ENCODE peak calls at places on chromosome 4, in six cellular contexts. D, B, L, V, S and W are unnamed samples.

GRCh38 chr4:54767376-54767775 is 109.6 kb downstream of the KIT start:
- DNase-seq in D (no peak), B (no peak), L (no peak), V (no peak), S (no peak), W (no peak)

GRCh38 chr4:107034091-107034698 is 1.9 kb downstream of the DKK2 start:
- DNase-seq in D (no peak), B (no peak), L (peak), V (peak), S (peak), W (peak)

GRCh38 chr4:848307-848691 is 22.4 kb upstream of the CPLX1 start:
- DNase-seq in D (no peak), B (no peak), L (peak), V (no peak), S (no peak), W (no peak)

GRCh38 chr4:106063009-106063408 is 167.7 kb downstream of the NPNT start:
- DNase-seq in D (no peak), B (no peak), L (no peak), V (no peak), S (no peak), W (no peak)

GRCh38 chr4:141731481-141731880 is 95.1 kb downstream of the IL15 start:
- DNase-seq in D (no peak), B (no peak), L (no peak), V (no peak), S (no peak), W (no peak)

GRCh38 chr4:8915201-8916200 is 43.9 kb upstream of the HMX1 start:
- DNase-seq in D (no peak), B (no peak), L (peak), V (no peak), S (peak), W (no peak)

GRCh38 chr4:94802091-94802490 is 44.3 kb downstream of the BMPR1B start:
- DNase-seq in D (no peak), B (no peak), L (no peak), V (no peak), S (no peak), W (no peak)

GRCh38 chr4:82677327-82677726 is 115.5 kb upstream of the TMEM150C start:
- DNase-seq in D (no peak), B (no peak), L (no peak), V (no peak), S (no peak), W (no peak)

GRCh38 chr4:183469936-183470335 is 25.5 kb downstream of the CDKN2AIP start:
- DNase-seq in D (no peak), B (no peak), L (no peak), V (no peak), S (no peak), W (no peak)

GRCh38 chr4:140018931-140019618 is 134.9 kb downstream of the MAML3 start:
- DNase-seq in D (no peak), B (no peak), L (no peak), V (peak), S (no peak), W (no peak)

GRCh38 chr4:80646061-80646460 is 310.5 kb downstream of the CFAP299 start:
- DNase-seq in D (no peak), B (no peak), L (no peak), V (peak), S (no peak), W (no peak)

GRCh38 chr4:31228068-31228467 is 507.9 kb downstream of the PCDH7 start:
- DNase-seq in D (no peak), B (no peak), L (no peak), V (no peak), S (no peak), W (no peak)

GRCh38 chr4:56276547-56276946 is 110.7 kb downstream of the AASDH start:
- DNase-seq in D (no peak), B (no peak), L (no peak), V (no peak), S (no peak), W (no peak)

GRCh38 chr4:103129174-103129573 is 29.5 kb upstream of the BDH2 start:
- DNase-seq in D (no peak), B (no peak), L (no peak), V (no peak), S (no peak), W (no peak)

GRCh38 chr4:66266035-66266434 is 595.7 kb upstream of the EPHA5 start:
- DNase-seq in D (no peak), B (no peak), L (no peak), V (no peak), S (peak), W (no peak)

GRCh38 chr4:41537267-41537890 is 578 bp upstream of the LIMCH1 start:
- DNase-seq in D (no peak), B (no peak), L (no peak), V (no peak), S (no peak), W (no peak)

GRCh38 chr4:82360298-82361177 is 13.3 kb downstream of the HNRNPD start:
- DNase-seq in D (peak), B (no peak), L (peak), V (no peak), S (no peak), W (no peak)

GRCh38 chr4:37603711-37604110 is 82.5 kb downstream of the RELL1 start:
- DNase-seq in D (no peak), B (no peak), L (no peak), V (no peak), S (no peak), W (no peak)

GRCh38 chr4:36254355-36254754 is 10.0 kb upstream of the ARAP2 start:
- DNase-seq in D (no peak), B (no peak), L (no peak), V (no peak), S (no peak), W (no peak)

GRCh38 chr4:39808231-39808749 is 110.4 kb downstream of the UBE2K start:
- DNase-seq in D (no peak), B (no peak), L (no peak), V (no peak), S (no peak), W (no peak)

GRCh38 chr4:55553442-55553841 is 6.7 kb upstream of the CLOCK start:
- DNase-seq in D (no peak), B (no peak), L (no peak), V (peak), S (peak), W (no peak)

GRCh38 chr4:183347586-183347985 is 25.4 kb upstream of the CLDN24 start:
- DNase-seq in D (no peak), B (no peak), L (no peak), V (no peak), S (no peak), W (no peak)

GRCh38 chr4:140807491-140808257 is 51.5 kb upstream of the TBC1D9 start:
- DNase-seq in D (no peak), B (peak), L (no peak), V (no peak), S (no peak), W (no peak)

GRCh38 chr4:38177035-38177791 is 217.0 kb downstream of the PTTG2 start:
- DNase-seq in D (no peak), B (no peak), L (no peak), V (no peak), S (no peak), W (no peak)

GRCh38 chr4:15765910-15766703 is 12.0 kb upstream of the CD38 start:
- DNase-seq in D (no peak), B (no peak), L (no peak), V (no peak), S (no peak), W (peak)

GRCh38 chr4:74292111-74292870 is 16.0 kb upstream of the EPGN start:
- DNase-seq in D (no peak), B (no peak), L (no peak), V (no peak), S (no peak), W (no peak)

GRCh38 chr4:31998807-31999206 is 1278.6 kb downstream of the PCDH7 start:
- DNase-seq in D (no peak), B (no peak), L (no peak), V (no peak), S (no peak), W (no peak)

GRCh38 chr4:126701756-126702155 is 931.0 kb upstream of the INTU start:
- DNase-seq in D (no peak), B (no peak), L (no peak), V (no peak), S (no peak), W (no peak)

GRCh38 chr4:3340038-3340702 is 47.3 kb downstream of the RGS12 start:
- DNase-seq in D (no peak), B (no peak), L (no peak), V (no peak), S (no peak), W (no peak)

GRCh38 chr4:120218981-120219380 is 152.3 kb upstream of the MAD2L1 start:
- DNase-seq in D (no peak), B (no peak), L (no peak), V (no peak), S (no peak), W (no peak)

GRCh38 chr4:2402053-2402452 is 16.4 kb downstream of the ZFYVE28 start:
- DNase-seq in D (peak), B (no peak), L (peak), V (peak), S (peak), W (no peak)

GRCh38 chr4:5750052-5750950 is 39.3 kb downstream of the EVC start:
- DNase-seq in D (no peak), B (no peak), L (no peak), V (no peak), S (peak), W (no peak)

GRCh38 chr4:5749568-5749967 is 38.6 kb downstream of the EVC start:
- DNase-seq in D (no peak), B (no peak), L (no peak), V (no peak), S (peak), W (no peak)

GRCh38 chr4:5746250-5746649 is 35.2 kb downstream of the EVC start:
- DNase-seq in D (no peak), B (no peak), L (no peak), V (no peak), S (no peak), W (no peak)

GRCh38 chr4:5747746-5748365 is 36.9 kb downstream of the EVC start:
- DNase-seq in D (no peak), B (no peak), L (no peak), V (no peak), S (no peak), W (no peak)

GRCh38 chr4:5746829-5747745 is 36.1 kb downstream of the EVC start:
- DNase-seq in D (no peak), B (no peak), L (no peak), V (no peak), S (no peak), W (no peak)
- TF ChIP-seq GABPA in D (no peak), B (no peak), L (no peak), V (no peak), S (no peak), W (no peak)

DNA sequence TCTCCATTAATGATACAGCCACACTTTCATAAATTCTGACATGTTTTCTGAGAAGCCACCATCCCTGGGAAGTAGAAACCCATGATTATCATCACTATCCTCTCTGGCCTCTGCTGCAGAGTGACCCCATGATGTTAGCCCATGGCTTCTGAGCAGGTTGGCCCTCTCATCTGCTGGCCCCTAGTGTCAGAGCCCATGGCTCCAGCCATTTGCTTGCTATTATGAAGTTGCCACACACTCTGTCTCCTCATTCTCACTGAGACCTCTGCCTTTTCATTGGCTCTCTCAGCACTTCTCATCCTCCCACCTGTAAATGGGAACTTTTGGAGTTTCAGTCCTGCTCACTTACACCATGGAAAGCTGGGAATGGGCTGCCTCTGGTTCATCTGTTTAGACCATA is 192.7 kb downstream of the GASK1B start:
- DNase-seq in D (no peak), B (no peak), L (no peak), V (no peak), S (no peak), W (no peak)
- TF ChIP-seq GABPA in D (no peak), B (no peak), L (no peak), V (no peak), S (no peak), W (no peak)

GRCh38 chr4:77092832-77093800 is 17.3 kb upstream of the CCNI start:
- DNase-seq in D (no peak), B (no peak), L (no peak), V (no peak), S (no peak), W (no peak)
- TF ChIP-seq GABPA in D (peak), B (no peak), L (no peak), V (no peak), S (no peak), W (no peak)

DNA sequence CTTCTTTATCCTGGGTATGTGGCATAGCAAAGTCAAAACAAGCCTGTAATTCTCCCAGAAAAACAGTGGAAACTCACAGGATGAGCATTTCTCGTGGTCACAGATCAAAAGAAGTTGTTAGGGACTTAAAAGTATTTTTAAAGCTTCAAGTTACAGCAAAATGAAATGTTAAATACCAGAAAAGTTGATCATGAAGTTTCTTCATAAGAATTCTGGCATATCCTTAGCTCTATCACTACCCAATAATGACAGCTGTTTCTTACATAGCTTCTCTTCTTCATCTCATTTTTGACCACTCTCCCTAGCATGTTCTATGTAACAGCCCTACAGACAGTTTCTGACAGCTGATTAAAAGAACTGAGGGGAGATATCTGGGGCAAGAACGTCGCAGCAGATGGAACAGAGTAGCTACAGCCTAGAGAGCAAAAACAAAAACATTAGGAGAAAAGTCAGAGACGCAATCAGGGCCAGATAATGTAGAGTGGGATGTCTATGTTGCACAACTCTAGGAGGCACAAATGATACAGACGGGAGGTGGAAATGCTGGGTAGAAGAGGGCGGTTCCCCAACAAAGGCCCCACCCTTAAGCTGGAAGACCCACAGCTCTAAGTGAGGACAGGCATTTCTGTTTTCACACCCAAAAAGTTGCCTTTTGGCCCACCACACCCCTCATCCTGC is 108.6 kb downstream of the CORIN start:
- DNase-seq in D (no peak), B (no peak), L (no peak), V (no peak), S (no peak), W (no peak)
- TF ChIP-seq GABPA in D (no peak), B (no peak), L (no peak), V (no peak), S (no peak), W (no peak)

DNA sequence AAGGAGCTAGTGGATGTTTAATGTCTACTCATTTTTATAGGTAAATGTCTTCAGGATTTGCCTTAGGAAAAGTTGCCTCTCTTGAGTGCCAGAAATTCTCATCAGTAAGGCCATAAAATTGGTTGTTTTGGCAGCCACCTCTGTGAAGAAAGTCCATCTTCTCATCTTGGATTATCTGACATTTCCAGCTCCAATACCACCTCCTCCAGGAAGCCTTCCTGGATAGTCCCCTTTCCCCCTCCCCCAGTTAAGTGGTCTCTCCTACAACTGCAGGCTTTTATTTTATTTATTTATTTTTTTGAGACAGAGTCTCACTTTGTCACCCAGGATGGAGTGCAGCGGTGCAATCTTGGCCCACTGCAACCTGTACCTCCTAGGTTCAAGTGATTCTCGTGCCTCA is 87.1 kb downstream of the PPP2R2C start:
- DNase-seq in D (no peak), B (no peak), L (no peak), V (no peak), S (no peak), W (no peak)
- TF ChIP-seq GABPA in D (no peak), B (no peak), L (no peak), V (no peak), S (no peak), W (no peak)

DNA sequence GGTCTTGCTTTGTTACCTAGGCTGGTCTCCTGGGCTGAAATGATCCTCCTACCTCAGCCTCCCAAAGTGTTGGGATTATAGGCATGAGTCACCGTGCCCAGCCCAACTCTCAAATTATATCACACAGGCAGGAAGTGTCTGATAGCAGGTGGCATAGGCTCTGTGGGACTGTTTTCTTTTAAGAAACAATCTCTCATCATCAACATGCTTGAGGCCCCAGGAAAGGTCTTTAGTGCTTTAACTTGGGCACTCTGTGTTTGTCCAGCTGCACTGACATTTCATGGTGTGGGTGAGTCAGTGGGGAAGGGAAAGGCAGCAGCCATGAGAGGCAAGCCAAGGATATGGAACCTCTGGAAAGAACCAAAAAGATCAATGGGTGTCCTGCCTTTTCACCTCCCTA is 88.1 kb upstream of the TSPAN5 start:
- DNase-seq in D (no peak), B (no peak), L (no peak), V (no peak), S (no peak), W (no peak)
- TF ChIP-seq GABPA in D (no peak), B (no peak), L (no peak), V (no peak), S (no peak), W (no peak)